ENCODE peak calls at places on chromosomes 1 and 21, in four cellular contexts. U is HL-60, Z is K562, R is GM12878. E is an unnamed sample.

GRCh38 chr21:41753001-41753725 is 13.7 kb downstream of the RIPK4 start:
- DNase-seq in U (no peak), Z (no peak), R (no peak), E (no peak)

GRCh38 chr1:3836421-3836820 is 20.6 kb downstream of the CEP104 start:
- DNase-seq in U (no peak), Z (no peak), R (no peak), E (no peak)

GRCh38 chr1:11384170-11384554 is 94.8 kb upstream of the DISP3 start:
- DNase-seq in U (no peak), Z (peak), R (peak), E (no peak)

GRCh38 chr1:180260541-180260940 is 30.5 kb downstream of the LHX4 start:
- DNase-seq in U (no peak), Z (no peak), R (no peak), E (no peak)

GRCh38 chr1:66450847-66451246 is 83.1 kb upstream of the SGIP1 start:
- DNase-seq in U (no peak), Z (no peak), R (no peak), E (no peak)

GRCh38 chr1:223845810-223846667 is at the start of gene TP53BP2:
- DNase-seq in U (peak), Z (peak), R (no peak), E (peak)

GRCh38 chr21:41112740-41113692 is 54.9 kb upstream of the BACE2 start:
- DNase-seq in U (no peak), Z (no peak), R (no peak), E (no peak)

GRCh38 chr1:182484531-182485257 is 34.7 kb downstream of the RGSL1 start:
- DNase-seq in U (peak), Z (no peak), R (peak), E (peak)

GRCh38 chr1:161840363-161840762 is 74.2 kb downstream of the ATF6 start:
- DNase-seq in U (no peak), Z (no peak), R (no peak), E (no peak)

GRCh38 chr1:116820362-116820761 is 66.1 kb downstream of the CD2 start:
- DNase-seq in U (no peak), Z (no peak), R (no peak), E (no peak)

GRCh38 chr1:53504901-53505300 is 45.7 kb downstream of the DMRTB1 start:
- DNase-seq in U (no peak), Z (no peak), R (no peak), E (no peak)

GRCh38 chr21:42041711-42042110 is 29.4 kb upstream of the UMODL1 start:
- DNase-seq in U (no peak), Z (no peak), R (no peak), E (no peak)

GRCh38 chr1:153768316-153769126 is 6.7 kb upstream of the SLC27A3 start:
- DNase-seq in U (no peak), Z (no peak), R (no peak), E (no peak)

GRCh38 chr1:91278754-91279153 is 125.9 kb downstream of the HFM1 start:
- DNase-seq in U (no peak), Z (no peak), R (no peak), E (no peak)

GRCh38 chr1:33727310-33727709 is 136.6 kb upstream of the HMGB4 start:
- DNase-seq in U (no peak), Z (no peak), R (no peak), E (no peak)

GRCh38 chr1:2557146-2558029 is 1.2 kb downstream of the TNFRSF14 start:
- DNase-seq in U (no peak), Z (no peak), R (no peak), E (no peak)

GRCh38 chr1:241447056-241447649 is 72.4 kb downstream of the FH start:
- DNase-seq in U (no peak), Z (no peak), R (no peak), E (no peak)

GRCh38 chr1:239722080-239722479 is 335.7 kb downstream of the CHRM3 start:
- DNase-seq in U (no peak), Z (no peak), R (no peak), E (no peak)

GRCh38 chr1:53276153-53276901 is 38.0 kb upstream of the MAGOH start:
- DNase-seq in U (no peak), Z (no peak), R (no peak), E (no peak)

GRCh38 chr21:37503848-37504467 is 137.4 kb downstream of the DYRK1A start:
- DNase-seq in U (no peak), Z (no peak), R (no peak), E (no peak)

GRCh38 chr1:204073837-204074273 is 940 bp downstream of the SOX13 start:
- DNase-seq in U (no peak), Z (no peak), R (no peak), E (no peak)

GRCh38 chr1:200989337-200989736 is 34.2 kb downstream of the KIF21B start:
- DNase-seq in U (no peak), Z (no peak), R (no peak), E (no peak)
- TF ChIP-seq SPI1 in U (no peak), Z (no peak), R (no peak), E (no peak)

GRCh38 chr1:61120998-61121397 is 38.6 kb downstream of the NFIA start:
- DNase-seq in U (peak), Z (no peak), R (no peak), E (no peak)

GRCh38 chr1:61122389-61122788 is 40.0 kb downstream of the NFIA start:
- DNase-seq in U (no peak), Z (no peak), R (no peak), E (no peak)

GRCh38 chr1:61123321-61123720 is 41.0 kb downstream of the NFIA start:
- DNase-seq in U (no peak), Z (no peak), R (no peak), E (no peak)

GRCh38 chr1:61120307-61120840 is 38.0 kb downstream of the NFIA start:
- DNase-seq in U (no peak), Z (no peak), R (no peak), E (no peak)

GRCh38 chr1:61121631-61122030 is 39.3 kb downstream of the NFIA start:
- DNase-seq in U (no peak), Z (no peak), R (no peak), E (no peak)
- TF ChIP-seq SPI1 in U (no peak), Z (no peak), R (no peak), E (no peak)

DNA sequence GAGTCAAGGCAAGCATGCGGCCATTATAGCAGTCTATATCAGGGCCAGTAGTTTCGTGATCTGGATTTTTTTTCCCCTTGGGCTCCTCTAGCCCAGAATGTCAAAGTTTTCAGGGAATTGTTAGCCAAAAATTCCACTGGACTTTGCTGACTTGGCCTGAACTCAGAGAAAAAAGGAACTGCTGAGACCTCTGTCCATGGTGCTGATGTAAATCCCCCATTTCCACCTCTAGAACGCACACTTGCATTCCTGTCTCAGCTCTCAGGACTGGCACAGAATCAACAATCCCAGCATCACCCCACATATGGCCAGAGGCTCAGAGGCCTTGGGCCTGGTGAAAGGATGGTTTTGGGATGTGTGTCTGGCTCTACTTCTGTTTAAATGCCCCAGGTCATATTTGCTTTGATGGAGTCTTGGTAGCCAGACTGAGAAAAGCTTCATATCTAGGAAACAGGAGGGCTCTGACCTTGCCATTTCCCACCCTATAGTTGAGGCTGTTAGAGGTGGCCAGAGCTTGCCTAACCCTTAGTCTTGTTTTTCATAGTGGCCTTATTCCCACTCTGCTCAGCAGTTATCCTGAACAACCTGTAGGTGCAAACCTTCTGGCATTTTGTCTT is 16.9 kb upstream of the EFCAB14 start:
- DNase-seq in U (no peak), Z (peak), R (no peak), E (no peak)
- TF ChIP-seq SPI1 in U (peak), Z (peak), R (peak), E (peak)

DNA sequence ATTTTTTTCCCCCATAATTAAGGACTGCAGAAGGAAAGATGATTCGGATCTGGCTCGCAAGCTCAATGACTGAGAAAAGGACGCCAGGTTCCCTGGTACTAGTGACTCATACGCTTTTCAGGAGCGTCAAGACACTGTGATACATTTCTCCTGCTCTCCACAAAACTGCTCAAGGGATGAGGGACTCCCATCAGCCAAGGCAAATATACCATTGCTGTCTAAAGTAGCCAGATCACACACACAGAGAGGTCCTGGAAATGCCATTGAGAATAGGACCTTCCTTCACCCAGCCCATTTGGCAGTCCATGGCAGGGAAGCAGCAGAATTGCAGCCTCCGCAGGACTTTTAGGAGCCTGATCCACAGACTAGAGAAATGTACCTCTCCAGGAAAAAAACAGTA is 253.6 kb upstream of the IRF2BP2 start:
- DNase-seq in U (no peak), Z (no peak), R (no peak), E (no peak)
- TF ChIP-seq SPI1 in U (no peak), Z (no peak), R (no peak), E (no peak)